ENCODE peak calls at places on chromosomes 12 and 14, in five cellular contexts. G, J, E, R and Y are unnamed samples.

GRCh38 chr14:103030741-103031565 is 26.4 kb downstream of the CDC42BPB start:
- DNase-seq in G (no peak), E (no peak), R (no peak), J (no peak), Y (peak)

GRCh38 chr12:72570601-72571000 is 298.4 kb downstream of the TRHDE start:
- DNase-seq in J (no peak), E (no peak), G (no peak), R (no peak), Y (no peak)

GRCh38 chr12:57093412-57094193 is 4.7 kb downstream of the NAB2 start:
- DNase-seq in R (peak), E (peak), G (peak), J (no peak), Y (peak)

GRCh38 chr12:94594443-94594825 is 55.9 kb downstream of the TMCC3 start:
- DNase-seq in E (no peak), R (no peak), G (no peak), J (peak), Y (no peak)

GRCh38 chr12:94167071-94167806 is 18.9 kb downstream of the PLXNC1 start:
- DNase-seq in E (no peak), G (no peak), J (no peak), R (no peak), Y (no peak)

GRCh38 chr12:53044052-53044581 is 5.7 kb upstream of the TNS2 start:
- DNase-seq in G (no peak), J (no peak), E (no peak), R (no peak), Y (no peak)

GRCh38 chr14:56150645-56151345 is 32.6 kb downstream of the PELI2 start:
- DNase-seq in E (no peak), J (no peak), G (no peak), R (no peak), Y (no peak)

GRCh38 chr12:71195338-71195896 is 37.6 kb upstream of the TSPAN8 start:
- DNase-seq in R (no peak), G (no peak), E (no peak), J (no peak), Y (no peak)

GRCh38 chr12:94603434-94604068 is 46.8 kb downstream of the TMCC3 start:
- DNase-seq in G (no peak), R (peak), E (no peak), J (no peak), Y (no peak)

GRCh38 chr14:96095581-96096476 is 56.7 kb downstream of the C14orf132 start:
- DNase-seq in E (peak), G (no peak), J (peak), R (peak), Y (peak)

GRCh38 chr14:94048676-94049624 is 22.8 kb downstream of the OTUB2 start:
- DNase-seq in R (no peak), J (no peak), E (no peak), G (no peak), Y (peak)

GRCh38 chr14:101838476-101838875 is 77.0 kb downstream of the PPP2R5C start:
- DNase-seq in R (no peak), J (no peak), E (no peak), G (no peak), Y (peak)

GRCh38 chr12:32365473-32366064 is 33.8 kb upstream of the FGD4 start:
- DNase-seq in E (peak), G (no peak), R (peak), J (peak), Y (peak)

GRCh38 chr12:68474467-68475204 is 136.1 kb upstream of the RAP1B start:
- DNase-seq in E (no peak), G (no peak), J (no peak), R (no peak), Y (no peak)

GRCh38 chr14:100677925-100678765 is 48.5 kb upstream of the DLK1 start:
- DNase-seq in J (peak), G (no peak), E (peak), R (peak), Y (peak)

GRCh38 chr12:50635857-50636256 is 128.0 kb upstream of the ATF1 start:
- DNase-seq in J (no peak), E (no peak), G (no peak), R (no peak), Y (no peak)

GRCh38 chr12:58847876-58848600 is 72.3 kb downstream of the LRIG3 start:
- DNase-seq in R (no peak), J (no peak), G (no peak), E (no peak), Y (no peak)

GRCh38 chr14:90554341-90554740 is 157.5 kb downstream of the CALM1 start:
- DNase-seq in R (no peak), G (no peak), E (no peak), J (no peak), Y (no peak)

GRCh38 chr12:120012067-120012621 is 23.1 kb downstream of the BICDL1 start:
- DNase-seq in J (peak), E (no peak), R (no peak), G (peak), Y (peak)

GRCh38 chr12:29741342-29742241 is 42.1 kb downstream of the TMTC1 start:
- DNase-seq in E (peak), R (peak), J (peak), G (no peak), Y (peak)

GRCh38 chr12:19138551-19139344 is 9.2 kb downstream of the PLEKHA5 start:
- DNase-seq in J (peak), E (no peak), R (peak), G (no peak), Y (peak)

GRCh38 chr14:95346820-95347219 is 27.1 kb upstream of the CLMN start:
- DNase-seq in G (no peak), J (peak), E (no peak), R (no peak), Y (peak)

GRCh38 chr12:26434299-26434915 is 239.0 kb downstream of the SSPN start:
- DNase-seq in G (no peak), E (peak), R (peak), J (peak), Y (peak)

GRCh38 chr12:57517187-57517586 is 3.1 kb downstream of the DDIT3 start:
- DNase-seq in J (peak), E (peak), R (peak), G (no peak), Y (peak)

GRCh38 chr12:5599378-5599777 is 167.5 kb downstream of the NTF3 start:
- DNase-seq in E (no peak), J (no peak), R (peak), G (no peak), Y (no peak)

GRCh38 chr14:41718477-41719166 is 111.9 kb downstream of the LRFN5 start:
- DNase-seq in E (no peak), G (no peak), R (no peak), J (no peak), Y (peak)

GRCh38 chr14:49786315-49786714 is 18.4 kb downstream of the KLHDC2 start:
- DNase-seq in J (no peak), G (no peak), R (no peak), E (no peak), Y (no peak)